ENCODE peak calls at places on chromosome 9, in ten cellular contexts. D is gastrocnemius medialis, J is transverse colon, S is body of pancreas, Z is suprapubic skin, X is A549, B is uterus, U is Peyer's patch, V is stomach, F is prostate gland. T is an unnamed sample.

GRCh38 chr9:109560470-109561132 is 62.5 kb upstream of the PTPN3 start:
- DNase-seq in D (peak; percentile 67), J (no peak), S (no peak), Z (no peak), X (no peak), B (no peak), U (no peak), V (no peak), F (no peak), T (no peak)

GRCh38 chr9:121484659-121485446 is 14.8 kb downstream of the GGTA1 start:
- DNase-seq in D (no peak), J (no peak), S (no peak), Z (no peak), X (no peak), B (no peak), U (no peak), V (no peak), F (no peak), T (no peak)

GRCh38 chr9:107281164-107281563 is 1.9 kb upstream of the RAD23B start:
- DNase-seq in D (no peak), J (no peak), S (no peak), Z (no peak), X (no peak), B (no peak), U (no peak), V (no peak), F (no peak), T (no peak)

GRCh38 chr9:35729700-35730485 is 2.1 kb downstream of the TLN1 start:
- DNase-seq in D (peak; percentile 19), J (peak; percentile 53), S (no peak), Z (no peak), X (peak; percentile 94), B (peak; percentile 56), U (peak; percentile 70), V (peak; percentile 42), F (no peak), T (no peak)

GRCh38 chr9:80251778-80252177 is 680.0 kb downstream of the TLE4 start:
- DNase-seq in D (no peak), J (no peak), S (no peak), Z (no peak), X (no peak), B (no peak), U (no peak), V (no peak), F (no peak), T (no peak)

GRCh38 chr9:114288233-114289051 is 34.5 kb upstream of the ORM1 start:
- DNase-seq in D (no peak), J (peak; percentile 7), S (no peak), Z (peak; percentile 61), X (peak; percentile 56), B (peak; percentile 11), U (peak; percentile 43), V (peak; percentile 22), F (no peak), T (no peak)

GRCh38 chr9:100082786-100083185 is 16.0 kb downstream of the ERP44 start:
- DNase-seq in D (no peak), J (no peak), S (no peak), Z (no peak), X (no peak), B (no peak), U (no peak), V (no peak), F (no peak), T (no peak)

GRCh38 chr9:74570879-74571512 is 73.9 kb downstream of the RORB start:
- DNase-seq in D (no peak), J (no peak), S (peak; percentile 16), Z (no peak), X (peak; percentile 9), B (no peak), U (peak; percentile 47), V (no peak), F (no peak), T (no peak)

GRCh38 chr9:29750062-29750461 is 2176.8 kb upstream of the C9orf72 start:
- DNase-seq in D (no peak), J (no peak), S (no peak), Z (no peak), X (no peak), B (no peak), U (no peak), V (no peak), F (no peak), T (no peak)

GRCh38 chr9:15942806-15943424 is 390.1 kb downstream of the CCDC171 start:
- DNase-seq in D (no peak), J (no peak), S (no peak), Z (no peak), X (no peak), B (no peak), U (no peak), V (no peak), F (no peak), T (no peak)

GRCh38 chr9:82555408-82555807 is 507.5 kb downstream of the RASEF start:
- DNase-seq in D (no peak), J (no peak), S (peak; percentile 20), Z (no peak), X (no peak), B (peak; percentile 26), U (no peak), V (peak; percentile 73), F (no peak), T (no peak)

GRCh38 chr9:82549174-82549821 is 513.6 kb downstream of the RASEF start:
- DNase-seq in D (no peak), J (no peak), S (peak; percentile 31), Z (no peak), X (no peak), B (no peak), U (no peak), V (no peak), F (no peak), T (no peak)

GRCh38 chr9:82552784-82553183 is 510.2 kb downstream of the RASEF start:
- DNase-seq in D (no peak), J (no peak), S (no peak), Z (no peak), X (no peak), B (no peak), U (no peak), V (no peak), F (no peak), T (no peak)

GRCh38 chr9:82554381-82554780 is 508.6 kb downstream of the RASEF start:
- DNase-seq in D (no peak), J (no peak), S (no peak), Z (no peak), X (no peak), B (no peak), U (no peak), V (no peak), F (no peak), T (no peak)

DNA sequence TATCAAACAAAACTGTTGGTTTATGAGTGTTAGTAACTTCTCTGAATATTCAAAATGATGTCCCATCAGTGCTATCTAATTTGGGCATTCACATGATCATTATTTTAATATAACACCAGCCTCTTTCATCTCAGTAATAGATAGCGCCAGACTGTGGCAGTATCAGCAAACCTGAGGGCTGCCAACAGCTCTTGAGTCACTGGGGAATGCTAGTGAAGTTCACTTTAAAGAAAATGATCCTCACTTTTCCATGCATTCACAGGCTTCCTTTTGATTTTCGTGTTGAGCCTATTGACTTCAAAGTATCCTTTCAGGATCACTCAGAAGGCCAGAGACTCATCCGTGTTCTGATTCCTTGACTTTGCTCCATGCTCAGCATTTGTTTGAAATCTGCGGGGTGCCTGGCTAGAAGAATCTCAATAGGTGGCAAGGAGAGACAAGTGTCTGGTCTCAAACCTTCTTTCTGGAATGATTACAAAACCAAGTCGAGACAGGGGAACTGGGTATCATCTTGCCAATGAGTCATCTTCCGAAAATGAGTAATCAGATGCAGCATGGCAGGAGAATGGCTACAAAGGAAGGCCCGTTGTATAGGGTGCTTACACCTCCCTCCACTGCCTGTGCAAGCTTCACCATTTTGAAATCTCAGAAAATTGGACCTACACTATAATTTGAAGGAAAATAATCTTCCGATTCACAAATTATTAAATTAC is 509.1 kb downstream of the RASEF start:
- DNase-seq in D (no peak), J (no peak), S (no peak), Z (no peak), X (no peak), B (no peak), U (no peak), V (no peak), F (no peak), T (no peak)
- TF ChIP-seq CTCF in D (no peak), J (no peak), S (no peak), Z (no peak), X (no peak), B (no peak), U (no peak), V (no peak), F (no peak), T (no peak)

GRCh38 chr9:131733601-131734061 is 6.2 kb downstream of the RAPGEF1 start:
- DNase-seq in D (peak; percentile 83), J (peak; percentile 58), S (no peak), Z (no peak), X (peak; percentile 86), B (no peak), U (peak; percentile 74), V (peak; percentile 35), F (no peak), T (no peak)
- TF ChIP-seq POLR2A in D (peak; percentile 44), J (no peak), S (no peak), Z (no peak), X (no peak), B (no peak), U (no peak), V (no peak), F (no peak), T (no peak)

DNA sequence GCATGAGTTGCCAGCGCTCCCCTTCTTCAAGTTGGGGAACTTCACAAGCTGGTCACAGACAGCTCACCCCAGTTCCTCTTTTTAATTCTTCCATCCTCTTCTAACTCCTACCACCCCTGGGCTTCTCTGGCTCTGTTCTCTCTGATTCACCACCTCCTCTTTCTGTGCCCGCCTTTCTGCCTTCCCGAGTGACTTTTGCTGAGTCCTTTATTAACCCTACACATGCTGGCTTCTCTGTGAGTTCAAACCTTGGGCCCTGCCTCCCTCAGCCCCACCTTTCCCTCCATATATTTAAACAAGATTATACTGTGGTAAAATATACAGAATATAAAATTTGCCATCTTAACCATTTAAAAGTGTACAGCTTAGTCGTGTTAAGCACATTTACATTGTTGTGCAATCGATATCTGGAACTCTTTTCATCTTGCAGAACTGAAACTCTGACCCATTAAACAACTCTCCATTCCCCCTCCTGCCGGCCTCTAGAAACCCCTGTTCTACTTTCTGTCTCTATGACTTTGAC is 32.0 kb downstream of the SLC46A2 start:
- DNase-seq in D (no peak), J (no peak), S (no peak), Z (no peak), X (no peak), B (no peak), U (no peak), V (no peak), F (no peak), T (no peak)
- TF ChIP-seq CTCF in D (no peak), J (no peak), S (no peak), Z (no peak), X (no peak), B (no peak), U (no peak), V (no peak), F (no peak), T (no peak)

DNA sequence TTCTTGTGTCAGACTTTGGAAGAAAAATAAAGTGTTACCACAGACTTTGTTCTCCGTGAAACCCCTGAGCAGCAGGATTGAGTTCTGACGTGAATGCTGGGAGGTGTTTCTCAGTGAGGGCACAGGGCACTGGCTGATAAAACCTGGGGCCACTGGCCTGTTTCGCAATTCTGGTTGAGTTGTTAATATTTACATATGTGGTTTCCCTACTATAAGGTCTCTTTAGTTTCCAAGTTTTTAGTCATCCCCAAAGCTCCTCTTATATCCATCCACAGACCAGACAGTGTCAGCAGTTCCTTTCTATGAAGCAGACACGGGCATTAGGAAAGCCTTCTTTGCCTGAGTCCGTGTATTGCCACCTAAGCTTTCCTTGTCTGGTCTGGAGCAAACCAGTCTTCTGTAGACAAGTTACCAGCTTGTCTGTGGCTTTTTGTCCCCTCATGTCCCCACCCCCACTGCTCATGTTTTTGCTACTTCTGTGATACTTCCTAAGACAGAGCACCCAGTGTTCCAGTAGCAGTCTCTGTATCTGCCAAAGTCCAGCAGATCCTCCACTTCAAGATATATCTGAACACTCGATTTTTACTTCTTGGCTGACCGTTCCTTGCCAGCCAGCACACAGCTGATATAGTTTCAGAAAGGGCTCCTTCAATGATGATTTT is 42.0 kb downstream of the ACO1 start:
- DNase-seq in D (no peak), J (peak; percentile 19), S (peak; percentile 71), Z (no peak), X (no peak), B (no peak), U (peak; percentile 82), V (peak; percentile 68), F (no peak), T (no peak)
- TF ChIP-seq POLR2A in D (no peak), J (no peak), S (peak; percentile 20), Z (no peak), X (no peak), B (no peak), U (no peak), V (no peak), F (no peak), T (no peak)

T was measured in vagina.